ENCODE peak calls at places on chromosomes 16 and 17, in six cellular contexts. One of them, this sample, is unnamed.

GRCh38 chr16:52469775-52470174 is 77.2 kb downstream of the TOX3 start:
- DNase-seq in anterior cingulate cortex: no peak
- DNase-seq in aorta: no peak
- DNase-seq in GM23248: no peak
- DNase-seq in nucleus accumbens: no peak
- DNase-seq in NCI-H2029: peak; percentile 57
- DNase-seq in this sample: no peak

GRCh38 chr17:28407130-28407973 is 1.3 kb upstream of the SLC46A1 start:
- DNase-seq in NCI-H2029: no peak
- DNase-seq in anterior cingulate cortex: no peak
- DNase-seq in aorta: no peak
- DNase-seq in nucleus accumbens: no peak
- DNase-seq in GM23248: no peak
- DNase-seq in this sample: no peak

GRCh38 chr16:89325861-89326471 is 108.5 kb downstream of the ZNF778 start:
- DNase-seq in aorta: peak; percentile 80
- DNase-seq in anterior cingulate cortex: peak; percentile 35
- DNase-seq in GM23248: peak; percentile 92
- DNase-seq in NCI-H2029: no peak
- DNase-seq in nucleus accumbens: no peak
- DNase-seq in this sample: peak; percentile 36

GRCh38 chr17:17416400-17417360 is 60.1 kb upstream of the MED9 start:
- DNase-seq in anterior cingulate cortex: peak; percentile 48
- DNase-seq in NCI-H2029: peak; percentile 88
- DNase-seq in nucleus accumbens: no peak
- DNase-seq in GM23248: peak; percentile 89
- DNase-seq in aorta: no peak
- DNase-seq in this sample: peak; percentile 55

GRCh38 chr16:84827131-84827574 is 7.4 kb downstream of the CRISPLD2 start:
- DNase-seq in GM23248: peak; percentile 69
- DNase-seq in NCI-H2029: no peak
- DNase-seq in nucleus accumbens: no peak
- DNase-seq in anterior cingulate cortex: no peak
- DNase-seq in aorta: no peak
- DNase-seq in this sample: no peak

GRCh38 chr17:65101371-65101770 is 35.8 kb upstream of the RGS9 start:
- DNase-seq in aorta: no peak
- DNase-seq in GM23248: no peak
- DNase-seq in anterior cingulate cortex: no peak
- DNase-seq in nucleus accumbens: no peak
- DNase-seq in NCI-H2029: no peak
- DNase-seq in this sample: no peak

GRCh38 chr17:78678220-78678554 is 101.0 kb upstream of the DNAH17 start:
- DNase-seq in anterior cingulate cortex: no peak
- DNase-seq in nucleus accumbens: no peak
- DNase-seq in NCI-H2029: no peak
- DNase-seq in aorta: no peak
- DNase-seq in GM23248: no peak
- DNase-seq in this sample: no peak

GRCh38 chr16:87966685-87967185 is 15.5 kb downstream of the BANP start:
- DNase-seq in GM23248: peak; percentile 60
- DNase-seq in anterior cingulate cortex: no peak
- DNase-seq in aorta: peak; percentile 78
- DNase-seq in nucleus accumbens: no peak
- DNase-seq in NCI-H2029: no peak
- DNase-seq in this sample: peak; percentile 54

GRCh38 chr16:88478115-88478514 is 25.0 kb downstream of the ZFPM1 start:
- DNase-seq in nucleus accumbens: no peak
- DNase-seq in NCI-H2029: no peak
- DNase-seq in aorta: no peak
- DNase-seq in anterior cingulate cortex: no peak
- DNase-seq in GM23248: no peak
- DNase-seq in this sample: no peak

GRCh38 chr17:21425321-21425720 is 49.2 kb downstream of the KCNJ12 start:
- DNase-seq in NCI-H2029: no peak
- DNase-seq in aorta: no peak
- DNase-seq in nucleus accumbens: no peak
- DNase-seq in GM23248: no peak
- DNase-seq in anterior cingulate cortex: no peak
- DNase-seq in this sample: no peak

This sample was measured in midbrain.